ENCODE peak calls at places on chromosomes 13 and 19, in five cellular contexts. R is CD8-positive, alpha-beta memory T cell; W is lower lobe of right lung; T is GM06990; U is Panc1. H is an unnamed sample.

GRCh38 chr19:36182612-36183454 is 30.6 kb upstream of the COX7A1 start:
- DNase-seq in R (no peak), W (no peak), T (no peak), U (no peak), H (no peak)

GRCh38 chr19:5536337-5536894 is 31.3 kb downstream of the TINCR start:
- DNase-seq in R (no peak), W (peak; percentile 68), T (no peak), U (no peak), H (no peak)

GRCh38 chr19:31501427-31502195 is 152.4 kb upstream of the TSHZ3 start:
- DNase-seq in R (no peak), W (no peak), T (no peak), U (no peak), H (no peak)

GRCh38 chr19:55679343-55680257 is 4.6 kb downstream of the EPN1 start:
- DNase-seq in R (no peak), W (peak; percentile 43), T (peak; percentile 17), U (no peak), H (no peak)

GRCh38 chr13:45851171-45851889 is at the start of gene SIAH3:
- DNase-seq in R (no peak), W (no peak), T (no peak), U (no peak), H (peak; percentile 23)

GRCh38 chr19:43527860-43528622 is 1.0 kb upstream of the ETHE1 start:
- DNase-seq in R (no peak), W (no peak), T (no peak), U (no peak), H (no peak)

GRCh38 chr13:35723061-35723461 is 246.6 kb upstream of the MAB21L1 start:
- DNase-seq in R (no peak), W (no peak), T (no peak), U (no peak), H (no peak)

GRCh38 chr19:12581100-12581499 is 29.5 kb downstream of the ZNF490 start:
- DNase-seq in R (no peak), W (no peak), T (no peak), U (no peak), H (no peak)

GRCh38 chr19:43148233-43148632 is 38.1 kb downstream of the PSG5 start:
- DNase-seq in R (no peak), W (no peak), T (no peak), U (no peak), H (no peak)

GRCh38 chr13:111541345-111541744 is 220.9 kb downstream of the TEX29 start:
- DNase-seq in R (no peak), W (no peak), T (no peak), U (no peak), H (no peak)

DNA sequence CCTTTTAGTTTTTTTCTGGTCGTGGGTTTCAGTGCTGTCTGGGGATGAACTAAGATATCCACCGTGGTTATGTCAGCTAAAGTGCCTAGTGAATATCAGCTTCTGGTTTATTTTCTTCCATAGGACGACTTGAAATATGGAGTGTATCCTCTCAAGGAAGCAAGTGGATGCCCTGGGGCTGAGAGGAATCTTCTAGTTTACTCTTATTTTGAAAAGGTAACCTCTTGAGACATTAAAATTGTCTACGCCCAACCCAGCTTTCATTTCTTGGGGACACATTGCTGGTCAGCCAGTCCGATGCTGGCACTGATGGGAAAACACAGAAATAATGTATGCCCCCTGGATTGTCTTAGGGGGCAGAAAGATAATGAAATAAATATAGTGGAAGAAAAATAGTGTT is 1.6 kb downstream of the ZNF431 start:
- DNase-seq in R (no peak), W (no peak), T (no peak), U (no peak), H (no peak)
- H3K4me3 ChIP-seq in R (no peak overlapping the region), W (no peak overlapping the region), T (no peak overlapping the region), U (peak overlapping the region; percentile 3), H (no peak overlapping the region)

DNA sequence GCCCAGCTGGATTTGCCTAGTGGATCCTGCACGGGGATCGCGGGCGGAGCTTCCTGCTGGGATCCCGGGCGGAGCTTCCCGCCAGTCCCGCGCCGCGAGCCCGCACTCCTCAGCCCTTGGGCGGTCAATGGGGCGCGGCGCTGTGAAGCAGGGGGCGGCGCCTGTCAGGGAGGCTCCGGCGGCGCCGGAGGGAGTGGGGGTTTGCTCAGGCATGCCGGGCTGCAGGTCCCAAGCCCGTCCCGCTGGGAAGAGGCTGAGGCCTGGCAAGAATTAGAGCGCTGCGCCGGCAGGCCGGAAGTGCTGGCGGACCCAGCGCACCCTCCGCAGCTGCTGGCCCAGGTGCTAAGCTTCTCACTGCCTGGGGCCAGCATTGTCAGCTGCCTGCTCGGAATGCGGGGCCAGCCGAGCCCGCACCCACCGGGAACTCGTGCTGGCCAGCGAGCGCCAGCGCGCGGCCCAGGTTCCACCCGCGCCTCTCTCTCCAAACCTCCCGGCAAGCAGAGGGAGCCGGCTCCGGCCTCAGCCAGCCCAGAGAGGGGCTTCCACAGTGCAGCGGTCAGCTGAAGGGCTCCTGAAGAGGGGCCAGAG is 119.6 kb downstream of the PRR20E start:
- DNase-seq in R (no peak), W (peak; percentile 40), T (no peak), U (no peak), H (no peak)
- H3K4me3 ChIP-seq in R (no peak overlapping the region), W (no peak overlapping the region), T (no peak overlapping the region), U (no peak overlapping the region), H (no peak overlapping the region)

GRCh38 chr19:2059422-2060201 is 8.6 kb upstream of the MKNK2 start:
- DNase-seq in R (no peak), W (peak; percentile 92), T (no peak), U (peak; percentile 67), H (no peak)
- H3K4me3 ChIP-seq in R (peak overlapping the region; percentile 88), W (peak overlapping the region; percentile 79), T (peak overlapping the region; percentile 67), U (peak overlapping the region; percentile 45), H (no peak overlapping the region)

GRCh38 chr19:29364224-29364726 is 151.3 kb upstream of the UQCRFS1 start:
- DNase-seq in R (no peak), W (no peak), T (no peak), U (no peak), H (no peak)
- H3K4me3 ChIP-seq in R (no peak overlapping the region), W (no peak overlapping the region), T (no peak overlapping the region), U (no peak overlapping the region), H (no peak overlapping the region)

GRCh38 chr19:49336482-49337266 is 1.5 kb downstream of the CD37 start:
- DNase-seq in R (no peak), W (no peak), T (no peak), U (no peak), H (no peak)

GRCh38 chr19:49338023-49338677 is 2.9 kb downstream of the CD37 start:
- DNase-seq in R (no peak), W (no peak), T (no peak), U (no peak), H (no peak)

GRCh38 chr19:49335071-49335783 is at the start of gene CD37:
- DNase-seq in R (peak; percentile 40), W (peak; percentile 67), T (peak; percentile 71), U (no peak), H (peak; percentile 67)

GRCh38 chr19:49337267-49338022 is 2.2 kb downstream of the CD37 start:
- DNase-seq in R (no peak), W (no peak), T (no peak), U (no peak), H (no peak)

GRCh38 chr19:49335784-49336481 is 727 bp downstream of the CD37 start:
- DNase-seq in R (no peak), W (no peak), T (no peak), U (no peak), H (no peak)
- H3K4me3 ChIP-seq in R (peak overlapping the region; percentile 79), W (peak overlapping the region; percentile 44), T (peak overlapping the region; percentile 91), U (no peak overlapping the region), H (peak overlapping the region; percentile 81)

DNA sequence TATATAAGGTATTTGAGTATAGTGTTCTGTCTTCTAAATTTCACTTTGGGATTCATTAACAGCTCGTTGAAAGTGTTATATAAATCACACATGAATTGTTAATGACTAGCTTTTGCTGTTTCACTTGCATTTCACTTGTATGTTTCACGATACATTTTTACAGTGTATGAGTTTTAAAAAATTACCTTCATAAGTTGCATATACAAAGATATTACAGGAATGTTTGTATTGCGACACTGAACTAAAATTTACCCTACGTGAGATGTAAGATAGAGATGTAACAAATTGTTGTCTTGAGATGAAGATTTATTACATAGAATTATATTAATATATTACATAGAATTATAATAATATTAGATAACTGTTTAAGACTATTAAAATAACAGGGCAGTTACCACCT is 1.5 kb downstream of the CDC16 start:
- DNase-seq in R (no peak), W (no peak), T (no peak), U (no peak), H (no peak)
- H3K4me3 ChIP-seq in R (peak overlapping the region; percentile 49), W (peak overlapping the region; percentile 99), T (peak overlapping the region; percentile 80), U (peak overlapping the region; percentile 87), H (peak overlapping the region; percentile 87)

DNA sequence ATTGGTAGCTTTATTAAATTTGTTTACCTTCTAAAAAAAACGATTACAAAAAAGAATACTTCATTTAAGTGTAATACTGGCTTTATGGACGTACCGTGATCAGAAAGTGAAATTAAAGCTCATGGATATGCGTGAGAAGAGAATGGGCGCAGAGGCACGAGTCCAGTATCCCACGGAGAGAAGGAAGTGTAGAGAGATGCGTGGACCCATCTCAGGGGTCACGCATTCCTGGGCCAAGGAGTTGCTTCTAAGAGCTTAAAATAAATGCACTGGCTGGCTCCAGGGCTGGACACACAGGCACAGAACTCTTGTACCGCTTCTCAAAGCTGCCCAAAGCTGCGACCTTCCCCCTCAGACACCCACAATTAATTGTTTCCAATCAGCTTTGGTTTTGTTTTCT is 8.7 kb upstream of the SPC24 start:
- DNase-seq in R (no peak), W (no peak), T (no peak), U (no peak), H (no peak)
- H3K4me3 ChIP-seq in R (no peak overlapping the region), W (no peak overlapping the region), T (no peak overlapping the region), U (no peak overlapping the region), H (no peak overlapping the region)

DNA sequence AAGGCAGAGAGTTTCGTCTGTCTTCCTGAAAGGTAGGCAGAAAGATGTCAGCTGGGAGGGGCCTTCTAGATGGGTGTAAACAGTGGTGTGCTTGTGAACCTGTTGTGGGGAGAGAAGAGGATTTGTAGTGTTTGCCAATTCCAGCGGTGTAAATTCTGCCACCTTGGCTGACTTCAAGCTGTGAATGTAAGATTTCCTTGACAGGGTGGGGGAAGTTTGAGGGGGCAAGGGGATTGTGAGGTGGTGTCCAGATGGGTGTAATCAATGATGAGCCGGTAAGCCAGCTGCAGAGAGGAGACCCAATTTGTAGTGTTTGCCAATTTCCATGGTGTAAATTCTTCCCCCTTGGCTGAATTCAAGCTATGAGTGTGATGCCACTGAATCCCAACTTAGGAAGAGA is 61.0 kb upstream of the ADGRE5 start:
- DNase-seq in R (no peak), W (no peak), T (no peak), U (no peak), H (no peak)
- H3K4me3 ChIP-seq in R (no peak overlapping the region), W (no peak overlapping the region), T (no peak overlapping the region), U (no peak overlapping the region), H (no peak overlapping the region)

DNA sequence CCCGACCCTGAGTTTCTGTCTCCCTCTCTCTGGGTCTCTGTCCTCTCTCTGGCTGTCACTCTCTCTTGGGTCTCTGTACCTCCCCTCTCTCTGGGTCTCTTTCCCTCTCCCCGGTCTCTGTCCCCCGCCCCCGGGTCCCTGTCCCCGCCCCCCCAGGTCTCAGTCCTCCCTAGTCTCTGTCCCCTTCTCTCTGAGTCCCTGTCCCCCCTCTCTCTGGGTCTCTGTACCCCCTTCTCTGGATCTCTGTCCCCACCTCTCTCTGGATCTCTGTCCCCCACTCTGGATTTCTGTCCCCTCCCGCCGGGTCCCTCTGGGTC is 2.3 kb upstream of the FTL start:
- DNase-seq in R (no peak), W (no peak), T (no peak), U (no peak), H (no peak)
- H3K4me3 ChIP-seq in R (no peak overlapping the region), W (no peak overlapping the region), T (peak overlapping the region; percentile 15), U (no peak overlapping the region), H (no peak overlapping the region)